ENCODE peak calls at places on chromosomes 13 and 19, in five cellular contexts. Y, L, P, Q and X are unnamed samples.
A peak's percentile ranks its signal among the peaks of the same experiment; 100 is the strongest.

GRCh38 chr19:13428352-13428751 is 77.9 kb downstream of the CACNA1A start:
- DNase-seq in Y (no peak), Q (peak; percentile 18), L (peak; percentile 42), P (peak; percentile 21), X (no peak)

GRCh38 chr13:43019811-43020210 is 3.6 kb upstream of the DNAJC15 start:
- DNase-seq in Y (no peak), Q (no peak), L (no peak), P (no peak), X (no peak)

GRCh38 chr19:57210381-57210780 is 19.1 kb downstream of the ZNF264 start:
- DNase-seq in Y (no peak), L (no peak), Q (no peak), P (no peak), X (no peak)

GRCh38 chr13:38223093-38223492 is 126.6 kb upstream of the UFM1 start:
- DNase-seq in L (peak; percentile 1), Q (peak; percentile 52), P (peak; percentile 5), Y (no peak), X (no peak)

GRCh38 chr13:80921556-80921955 is 580.6 kb upstream of the SPRY2 start:
- DNase-seq in P (no peak), Y (no peak), L (no peak), Q (no peak), X (no peak)

GRCh38 chr13:40370662-40371061 is 295.8 kb downstream of the FOXO1 start:
- DNase-seq in P (no peak), Y (no peak), Q (no peak), L (no peak), X (no peak)

GRCh38 chr13:79802389-79803140 is 321.6 kb downstream of the NDFIP2 start:
- DNase-seq in Y (no peak), P (no peak), Q (no peak), L (no peak), X (no peak)

GRCh38 chr19:52492201-52492960 is 35.1 kb upstream of the ZNF808 start:
- DNase-seq in L (peak; percentile 43), Q (no peak), Y (no peak), P (peak; percentile 61), X (no peak)

GRCh38 chr13:91767681-91768080 is 369.3 kb downstream of the GPC5 start:
- DNase-seq in L (no peak), Q (no peak), Y (no peak), P (no peak), X (no peak)

GRCh38 chr19:43439183-43440063 is 24.7 kb downstream of the TEX101 start:
- DNase-seq in Q (peak; percentile 19), Y (no peak), L (no peak), P (no peak), X (no peak)

GRCh38 chr13:39362652-39363390 is 240.2 kb downstream of the LHFPL6 start:
- DNase-seq in Y (no peak), Q (no peak), P (no peak), L (no peak), X (no peak)

GRCh38 chr13:98467263-98467985 is 109.5 kb downstream of the STK24 start:
- DNase-seq in Q (no peak), P (no peak), L (no peak), Y (no peak), X (no peak)

GRCh38 chr13:84902243-84902642 is 897.0 kb downstream of the SLITRK6 start:
- DNase-seq in P (no peak), Y (no peak), L (no peak), Q (no peak), X (no peak)

GRCh38 chr19:51407631-51408131 is 9.8 kb downstream of the SIGLEC10 start:
- DNase-seq in P (no peak), Y (peak; percentile 63), L (peak; percentile 63), Q (no peak), X (no peak)

GRCh38 chr13:97435794-97436193 is 1.8 kb downstream of the RAP2A start:
- DNase-seq in P (no peak), L (no peak), Y (no peak), Q (peak; percentile 38), X (peak; percentile 11)

GRCh38 chr13:112438515-112438914 is 62.4 kb downstream of the SPACA7 start:
- DNase-seq in L (no peak), Y (no peak), Q (no peak), P (no peak), X (no peak)

GRCh38 chr13:41709511-41709910 is 251.4 kb downstream of the VWA8 start:
- DNase-seq in Q (no peak), P (no peak), Y (no peak), L (no peak), X (no peak)

GRCh38 chr13:113724780-113725315 is 34.2 kb upstream of the TMEM255B start:
- DNase-seq in Q (peak; percentile 66), L (peak; percentile 94), P (peak; percentile 90), Y (peak; percentile 87), X (peak; percentile 88)

GRCh38 chr13:41054212-41054877 is 7.0 kb upstream of the WBP4 start:
- DNase-seq in L (peak; percentile 60), P (peak; percentile 12), Q (peak; percentile 66), Y (no peak), X (peak; percentile 46)

GRCh38 chr13:113597386-113598080 is 13.0 kb downstream of the TFDP1 start:
- DNase-seq in Q (no peak), L (no peak), Y (no peak), P (no peak), X (no peak)

GRCh38 chr19:38264486-38265212 is at the start of gene SPINT2:
- DNase-seq in Y (peak; percentile 69), Q (no peak), L (peak; percentile 68), P (peak; percentile 82), X (peak; percentile 64)

GRCh38 chr13:74070065-74070464 is 64.1 kb downstream of the KLF12 start:
- DNase-seq in L (peak; percentile 30), P (no peak), Y (no peak), Q (no peak), X (no peak)

GRCh38 chr19:38869160-38869835 is 8.8 kb downstream of the RINL start:
- DNase-seq in L (peak; percentile 58), Y (peak; percentile 42), P (no peak), Q (no peak), X (peak; percentile 50)

GRCh38 chr13:62207388-62207787 is 791.7 kb upstream of the PCDH20 start:
- DNase-seq in Y (no peak), P (no peak), L (no peak), Q (no peak), X (no peak)

GRCh38 chr13:70668983-70669382 is 560.7 kb upstream of the KLHL1 start:
- DNase-seq in Y (no peak), Q (no peak), P (no peak), L (no peak), X (no peak)

GRCh38 chr13:98221234-98221633 is 44.2 kb upstream of the RNF113B start:
- DNase-seq in P (no peak), Y (no peak), Q (no peak), L (no peak), X (no peak)

GRCh38 chr13:40338217-40338616 is 328.2 kb downstream of the FOXO1 start:
- DNase-seq in Y (no peak), L (no peak), P (no peak), Q (no peak), X (no peak)

GRCh38 chr19:9847087-9847671 is 12.1 kb downstream of the PIN1 start:
- DNase-seq in Y (no peak), P (peak; percentile 49), L (peak; percentile 82), Q (peak; percentile 91), X (no peak)

GRCh38 chr13:23510979-23511735 is 59.1 kb upstream of the TNFRSF19 start:
- DNase-seq in P (peak; percentile 6), Q (peak; percentile 70), Y (peak; percentile 68), L (no peak), X (peak; percentile 52)
- TF ChIP-seq CTCF in P (no peak), Q (no peak), Y (peak; percentile 40), L (no peak), X (peak; percentile 21)

DNA sequence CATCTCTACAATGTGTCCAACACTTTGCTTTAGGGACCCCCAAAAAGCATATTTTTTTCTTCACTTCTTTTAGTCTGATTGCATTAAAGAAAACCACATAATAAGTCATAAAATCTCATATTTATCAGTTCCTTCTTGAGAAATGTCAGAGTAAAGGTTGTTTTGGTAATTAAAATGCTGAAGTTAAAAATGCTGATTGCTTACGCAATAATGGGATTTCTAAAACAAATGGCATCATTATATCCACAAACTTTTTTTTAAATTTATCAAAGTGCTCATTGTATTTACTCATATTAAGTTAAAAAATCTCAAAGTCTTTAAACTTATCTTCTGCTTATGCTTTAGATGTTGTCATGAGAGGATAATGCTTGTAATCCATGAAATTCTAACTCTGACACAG is 737.2 kb upstream of the ARGLU1 start:
- DNase-seq in L (no peak), Y (no peak), Q (no peak), P (no peak), X (no peak)
- TF ChIP-seq CTCF in L (no peak), Y (no peak), Q (no peak), P (no peak), X (no peak)

DNA sequence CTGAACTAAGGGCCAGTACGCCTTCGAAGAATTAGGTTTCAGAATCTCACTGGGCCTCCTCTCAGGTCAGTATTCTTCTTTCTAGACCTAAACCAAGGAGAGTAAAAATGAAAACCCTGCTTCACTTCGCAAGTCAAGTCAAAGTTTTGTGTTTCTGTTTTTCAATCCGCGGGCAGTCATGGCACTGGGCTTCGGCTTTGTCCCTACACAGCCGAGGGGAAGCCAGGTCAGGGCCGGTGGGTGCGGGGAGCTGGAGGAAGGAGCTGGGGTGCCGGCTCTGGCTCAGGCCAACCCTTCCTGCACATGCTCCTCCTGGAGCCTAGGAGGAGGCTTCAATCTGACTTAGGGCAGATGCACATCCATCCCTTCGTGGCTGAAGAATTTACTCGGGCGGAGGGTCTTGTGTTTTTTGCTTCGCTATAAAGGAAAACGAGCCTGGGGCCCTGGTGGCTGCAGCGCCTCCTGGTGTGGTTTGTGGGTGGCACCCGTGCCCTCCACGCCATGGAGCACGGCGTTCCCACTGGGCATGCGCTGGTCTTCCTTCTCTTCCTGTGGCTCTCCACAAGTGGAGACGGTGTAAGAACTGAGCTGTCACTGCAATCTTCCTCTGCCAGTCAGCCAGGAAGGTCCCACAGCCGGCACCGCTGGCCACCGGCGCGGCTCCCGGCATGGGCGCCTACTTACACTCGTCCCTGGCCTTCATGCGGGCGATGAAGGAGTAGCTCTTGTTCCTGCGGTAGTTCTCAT is 22.5 kb downstream of the C19orf44 start:
- DNase-seq in P (no peak), Y (no peak), L (no peak), Q (no peak), X (no peak)
- TF ChIP-seq CTCF in P (no peak), Y (no peak), L (no peak), Q (peak; percentile 6), X (no peak)

GRCh38 chr19:31255863-31256600 is 93.2 kb downstream of the TSHZ3 start:
- DNase-seq in Q (no peak), L (no peak), P (no peak), Y (no peak), X (no peak)
- TF ChIP-seq CTCF in Q (no peak), L (no peak), P (no peak), Y (no peak), X (no peak)

GRCh38 chr19:1488282-1488601 is 1.9 kb downstream of the PCSK4 start:
- DNase-seq in P (no peak), L (no peak), Y (no peak), Q (no peak), X (no peak)
- TF ChIP-seq CTCF in P (no peak), L (no peak), Y (no peak), Q (no peak), X (no peak)

DNA sequence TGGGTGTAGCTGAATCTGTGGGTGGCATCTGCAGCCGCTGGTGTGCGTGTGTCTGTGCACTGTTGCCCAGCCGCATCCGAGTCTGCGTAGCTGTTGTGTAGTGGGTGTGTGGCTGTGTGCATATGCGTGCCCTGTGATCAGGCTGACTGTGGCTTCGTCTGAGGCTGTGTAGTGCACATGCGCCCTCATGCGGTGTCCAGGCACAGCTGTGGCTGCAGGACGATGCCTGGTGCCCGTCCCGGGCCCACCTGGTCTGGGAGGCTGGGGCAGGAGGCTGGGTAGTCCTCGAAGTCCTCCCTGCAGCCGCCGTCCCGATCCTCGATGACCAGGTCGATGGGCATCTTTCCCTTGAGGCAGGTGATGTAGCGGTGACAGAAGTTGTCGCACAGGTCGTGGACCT is 4.9 kb downstream of the MEIS3 start:
- DNase-seq in Y (no peak), Q (no peak), P (peak; percentile 46), L (no peak), X (no peak)
- TF ChIP-seq CTCF in Y (no peak), Q (no peak), P (no peak), L (no peak), X (no peak)